ENCODE peak calls at places on chromosomes 13 and 19, in eight cellular contexts. H is right lobe of liver; M is CD8-positive, alpha-beta T cell; I is CD4-positive, alpha-beta T cell; P is right cardiac atrium; U is lower lobe of right lung; J is AG04450; G is body of pancreas. E is an unnamed sample.

GRCh38 chr19:35565016-35565856 is 1.8 kb upstream of the ATP4A start:
- DNase-seq in H (no peak), M (no peak), I (no peak), P (no peak), U (no peak), J (no peak), G (peak; percentile 83), E (no peak)

GRCh38 chr13:99909836-99910619 is 61.5 kb downstream of the ZIC5 start:
- DNase-seq in H (peak; percentile 88), M (no peak), I (no peak), P (no peak), U (no peak), J (no peak), G (peak; percentile 84), E (no peak)

GRCh38 chr13:78596701-78597550 is 6.4 kb downstream of the POU4F1 start:
- DNase-seq in H (no peak), M (no peak), I (no peak), P (no peak), U (no peak), J (no peak), G (no peak), E (no peak)

GRCh38 chr13:105336706-105337582 is 1198.5 kb downstream of the EFNB2 start:
- DNase-seq in H (no peak), M (no peak), I (no peak), P (no peak), U (peak; percentile 45), J (no peak), G (peak; percentile 26), E (no peak)

GRCh38 chr19:7924241-7924640 is 1.7 kb downstream of the CTXN1 start:
- DNase-seq in H (no peak), M (no peak), I (no peak), P (no peak), U (no peak), J (no peak), G (no peak), E (no peak)

GRCh38 chr19:30602661-30603322 is 230.6 kb downstream of the ZNF536 start:
- DNase-seq in H (no peak), M (no peak), I (no peak), P (no peak), U (no peak), J (no peak), G (no peak), E (no peak)

GRCh38 chr13:28396053-28396452 is 98.9 kb downstream of the FLT1 start:
- DNase-seq in H (no peak), M (no peak), I (no peak), P (no peak), U (no peak), J (no peak), G (no peak), E (no peak)

GRCh38 chr19:1929051-1929742 is 11.8 kb upstream of the CSNK1G2 start:
- DNase-seq in H (peak; percentile 80), M (peak; percentile 66), I (peak; percentile 71), P (peak; percentile 90), U (peak; percentile 89), J (no peak), G (peak; percentile 90), E (peak; percentile 67)

GRCh38 chr19:1268392-1269064 is 604 bp upstream of the CIRBP start:
- DNase-seq in H (peak; percentile 62), M (no peak), I (no peak), P (peak; percentile 76), U (peak; percentile 58), J (no peak), G (peak; percentile 14), E (no peak)

GRCh38 chr19:55581145-55581827 is 638 bp upstream of the ZNF579 start:
- DNase-seq in H (no peak), M (no peak), I (no peak), P (peak; percentile 32), U (no peak), J (no peak), G (no peak), E (no peak)

GRCh38 chr19:10501971-10502523 is 1.1 kb downstream of the KEAP1 start:
- DNase-seq in H (peak; percentile 99), M (no peak), I (no peak), P (peak; percentile 93), U (peak; percentile 92), J (no peak), G (peak; percentile 100), E (no peak)

GRCh38 chr13:68257111-68257842 is 1027.1 kb upstream of the PCDH9 start:
- DNase-seq in H (no peak), M (no peak), I (no peak), P (peak; percentile 11), U (no peak), J (no peak), G (no peak), E (no peak)

GRCh38 chr13:67515895-67516294 is 285.8 kb upstream of the PCDH9 start:
- DNase-seq in H (no peak), M (no peak), I (no peak), P (no peak), U (no peak), J (peak; percentile 66), G (no peak), E (no peak)

DNA sequence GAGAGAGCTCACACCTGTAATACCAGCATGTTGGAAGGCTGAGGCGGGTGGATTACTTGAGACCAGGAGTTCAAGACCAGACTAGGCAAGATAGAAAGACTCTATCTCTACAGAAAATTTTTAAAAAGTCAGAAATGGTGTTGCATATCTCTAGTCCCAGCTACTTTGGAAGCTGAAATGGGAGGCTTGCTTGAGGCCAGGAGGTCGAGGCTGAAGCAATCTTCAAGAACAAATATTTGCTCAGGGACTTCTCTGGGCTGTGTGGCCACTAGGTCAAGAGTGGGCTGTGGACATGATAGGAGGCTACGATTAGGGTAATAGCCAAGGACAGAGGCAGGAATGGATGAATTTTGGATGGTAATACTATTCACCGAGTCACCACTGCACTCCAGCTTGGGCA is 135.8 kb upstream of the PEG3 start:
- DNase-seq in H (no peak), M (no peak), I (no peak), P (no peak), U (no peak), J (no peak), G (no peak), E (no peak)
- H3K9me3 ChIP-seq in H (no peaks in the 10 kb centered on the region), M (peaks cover 4% of the 10 kb centered on the region), I (peaks cover 31% of the 10 kb centered on the region), P (no peaks in the 10 kb centered on the region), U (peaks cover 6% of the 10 kb centered on the region), J (peaks cover 85% of the 10 kb centered on the region), G (no peaks in the 10 kb centered on the region), E (no peaks in the 10 kb centered on the region)

GRCh38 chr13:80742027-80742426 is 401.1 kb upstream of the SPRY2 start:
- DNase-seq in H (no peak), M (no peak), I (no peak), P (no peak), U (no peak), J (no peak), G (no peak), E (no peak)

GRCh38 chr13:80737513-80737912 is 396.6 kb upstream of the SPRY2 start:
- DNase-seq in H (no peak), M (no peak), I (no peak), P (peak; percentile 31), U (no peak), J (no peak), G (no peak), E (no peak)

GRCh38 chr13:80744147-80744914 is 403.4 kb upstream of the SPRY2 start:
- DNase-seq in H (no peak), M (no peak), I (no peak), P (no peak), U (no peak), J (no peak), G (no peak), E (no peak)

GRCh38 chr13:80740076-80740475 is 399.1 kb upstream of the SPRY2 start:
- DNase-seq in H (no peak), M (no peak), I (no peak), P (no peak), U (no peak), J (no peak), G (no peak), E (no peak)
- H3K9me3 ChIP-seq in H (no peaks in the 10 kb centered on the region), M (no peaks in the 10 kb centered on the region), I (peaks cover 7% of the 10 kb centered on the region), P (no peaks in the 10 kb centered on the region), U (no peaks in the 10 kb centered on the region), J (no peaks in the 10 kb centered on the region), G (no peaks in the 10 kb centered on the region), E (no peaks in the 10 kb centered on the region)

GRCh38 chr19:46040952-46041500 is at the start of gene IGFL4:
- DNase-seq in H (no peak), M (no peak), I (no peak), P (no peak), U (no peak), J (no peak), G (no peak), E (no peak)

GRCh38 chr19:46040125-46040524 is 677 bp downstream of the IGFL4 start:
- DNase-seq in H (no peak), M (no peak), I (no peak), P (no peak), U (no peak), J (no peak), G (no peak), E (no peak)

GRCh38 chr19:46043519-46043918 is 2.7 kb upstream of the IGFL4 start:
- DNase-seq in H (no peak), M (no peak), I (no peak), P (no peak), U (no peak), J (no peak), G (no peak), E (no peak)

GRCh38 chr19:46036745-46037126 is 4.1 kb downstream of the IGFL4 start:
- DNase-seq in H (no peak), M (no peak), I (no peak), P (no peak), U (no peak), J (no peak), G (no peak), E (no peak)

DNA sequence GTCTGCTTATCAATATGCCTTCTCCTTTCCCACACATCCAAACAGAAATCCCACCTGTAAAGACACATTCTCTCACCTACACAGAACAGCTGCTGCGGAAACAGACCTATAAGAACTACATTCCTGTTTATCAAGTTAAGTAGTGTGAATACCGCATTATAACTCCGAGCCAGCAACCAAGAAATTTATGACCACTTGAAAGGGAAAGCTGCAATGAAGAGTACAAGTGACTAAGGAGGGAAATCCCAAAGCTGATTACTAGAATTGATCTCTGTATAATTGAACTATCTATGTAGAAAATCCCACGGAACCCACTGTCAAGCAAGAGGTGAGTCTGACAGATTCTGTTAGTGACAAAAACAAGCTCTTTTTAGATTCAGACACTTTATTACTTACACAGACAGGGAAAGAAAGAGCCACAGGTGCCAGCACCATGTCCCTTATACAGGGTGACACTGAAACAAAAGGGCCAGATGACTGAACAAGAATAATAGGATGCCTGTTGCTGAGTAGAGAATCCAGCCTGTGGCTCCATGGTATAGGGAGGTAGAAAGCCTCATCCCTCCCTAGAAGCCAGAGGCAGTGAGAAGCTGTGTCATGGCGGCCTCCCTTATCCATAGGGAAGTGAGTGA is 1.6 kb upstream of the IGFL4 start:
- DNase-seq in H (no peak), M (no peak), I (no peak), P (no peak), U (no peak), J (no peak), G (no peak), E (no peak)
- H3K9me3 ChIP-seq in H (no peaks in the 10 kb centered on the region), M (no peaks in the 10 kb centered on the region), I (peaks cover 11% of the 10 kb centered on the region), P (no peaks in the 10 kb centered on the region), U (no peaks in the 10 kb centered on the region), J (peaks cover 7% of the 10 kb centered on the region), G (no peaks in the 10 kb centered on the region), E (no peaks in the 10 kb centered on the region)

DNA sequence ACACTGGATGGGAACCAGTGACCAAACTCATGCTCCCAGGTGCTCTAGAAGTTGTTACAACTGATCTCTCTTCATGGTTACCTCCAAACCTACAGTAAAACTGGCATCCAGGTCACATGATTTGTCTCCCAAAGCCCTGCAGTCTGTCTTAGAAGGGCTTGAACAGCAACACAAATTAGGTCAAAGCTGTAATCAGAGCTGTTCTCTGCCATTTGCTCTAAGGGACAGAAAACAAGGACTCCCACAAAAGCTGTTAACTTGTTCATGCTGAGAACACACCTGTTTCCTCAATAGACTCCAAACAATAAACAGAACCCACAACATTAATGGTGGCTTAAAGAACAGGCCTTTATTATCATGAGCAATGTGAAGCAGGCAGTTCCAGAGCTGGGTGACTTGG is 8.0 kb downstream of the ZNF671 start:
- DNase-seq in H (no peak), M (no peak), I (no peak), P (no peak), U (no peak), J (no peak), G (no peak), E (no peak)
- H3K9me3 ChIP-seq in H (no peaks in the 10 kb centered on the region), M (peaks cover 71% of the 10 kb centered on the region), I (peaks cover 77% of the 10 kb centered on the region), P (peaks cover 14% of the 10 kb centered on the region), U (peaks cover 93% of the 10 kb centered on the region), J (peaks cover 65% of the 10 kb centered on the region), G (no peaks in the 10 kb centered on the region), E (peaks cover 47% of the 10 kb centered on the region)

E was measured in T-helper 17 cell.